ENCODE peak calls at places on chromosomes 11 and 22, in ten cellular contexts. S is CD8-positive, alpha-beta memory T cell; G is A673; M is adipocyte; H is cardiac muscle cell; W is endodermal cell; A is naive thymus-derived CD4-positive, alpha-beta T cell; R is effector memory CD4-positive, alpha-beta T cell; T is endothelial cell of umbilical vein; D is right cardiac atrium. N is an unnamed sample. For H3K4me1, the result is how much of the 10 kb centered on the place peaks cover.

GRCh38 chr11:12246169-12246568 is 131.2 kb upstream of the PARVA start:
- DNase-seq in R (no peak), W (no peak), D (peak), S (peak), G (no peak), H (no peak), M (no peak), A (no peak), T (no peak), N (peak)

GRCh38 chr11:68345776-68346728 is 33.7 kb downstream of the LRP5 start:
- DNase-seq in T (no peak), W (no peak), D (peak), R (no peak), M (no peak), A (no peak), H (no peak), G (no peak), S (no peak), N (no peak)

GRCh38 chr11:62560566-62561103 is 13.1 kb downstream of the EEF1G start:
- DNase-seq in A (peak), D (peak), H (peak), G (peak), W (peak), S (peak), T (peak), R (peak), M (peak), N (peak)

GRCh38 chr11:115626414-115626813 is 122.2 kb upstream of the CADM1 start:
- DNase-seq in G (no peak), T (no peak), M (no peak), S (no peak), R (no peak), D (no peak), A (no peak), W (no peak), H (no peak), N (no peak)

GRCh38 chr11:16794047-16794818 is 55.8 kb downstream of the C11orf58 start:
- DNase-seq in A (no peak), T (no peak), M (no peak), R (no peak), S (no peak), D (no peak), H (no peak), W (no peak), G (no peak), N (no peak)

GRCh38 chr11:104163100-104164027 is 583 bp downstream of the PDGFD start:
- DNase-seq in H (peak), R (no peak), S (no peak), T (peak), A (no peak), G (no peak), W (peak), M (peak), D (peak), N (no peak)

GRCh38 chr11:77636738-77637344 is 753 bp downstream of the CLNS1A start:
- DNase-seq in A (no peak), W (no peak), H (peak), G (no peak), T (peak), S (no peak), M (peak), R (no peak), D (no peak), N (no peak)

GRCh38 chr11:64711944-64712306 is 11.1 kb downstream of the NRXN2 start:
- DNase-seq in W (no peak), G (no peak), A (no peak), H (no peak), T (no peak), D (peak), M (no peak), R (no peak), S (no peak), N (peak)

GRCh38 chr22:44427506-44428470 is 70.2 kb downstream of the RTL6 start:
- DNase-seq in W (peak), H (no peak), S (peak), D (no peak), A (no peak), T (no peak), G (no peak), M (no peak), R (no peak), N (peak)

GRCh38 chr22:46594947-46595298 is 25.3 kb upstream of the GRAMD4 start:
- DNase-seq in A (no peak), D (no peak), S (no peak), M (no peak), T (no peak), W (no peak), H (no peak), G (no peak), R (no peak), N (peak)

GRCh38 chr11:121555172-121555571 is 102.4 kb upstream of the SORL1-AS1 start:
- DNase-seq in M (no peak), S (no peak), A (no peak), G (no peak), H (no peak), D (no peak), W (peak), R (no peak), T (no peak), N (no peak)

GRCh38 chr22:41885576-41885975 is 29.3 kb downstream of the SHISA8 start:
- DNase-seq in A (no peak), T (no peak), R (no peak), M (no peak), D (no peak), G (no peak), S (no peak), H (no peak), W (no peak), N (no peak)

GRCh38 chr11:23473782-23474181 is 613.5 kb upstream of the CCDC179 start:
- DNase-seq in D (no peak), W (no peak), T (peak), A (no peak), M (peak), R (no peak), G (no peak), H (no peak), S (no peak), N (no peak)

GRCh38 chr11:132187391-132187790 is 817.0 kb downstream of the NTM start:
- DNase-seq in G (no peak), T (no peak), D (no peak), A (no peak), R (no peak), W (no peak), M (no peak), S (no peak), H (no peak), N (no peak)

GRCh38 chr11:76803811-76804600 is 20.9 kb downstream of the TSKU start:
- DNase-seq in S (no peak), A (peak), R (no peak), T (no peak), H (no peak), M (no peak), G (no peak), D (peak), W (peak), N (peak)

GRCh38 chr22:46908641-46909107 is 146.2 kb downstream of the TBC1D22A start:
- DNase-seq in G (no peak), W (peak), R (no peak), T (no peak), S (no peak), D (no peak), A (no peak), M (no peak), H (no peak), N (peak)

GRCh38 chr11:119635776-119636175 is 93.2 kb downstream of the NECTIN1 start:
- DNase-seq in S (no peak), W (no peak), T (no peak), R (no peak), G (no peak), D (no peak), H (no peak), M (no peak), A (no peak), N (no peak)

GRCh38 chr11:63667993-63668392 is 3.2 kb downstream of the ATL3 start:
- DNase-seq in W (peak), H (no peak), G (peak), R (no peak), D (no peak), A (no peak), T (peak), M (peak), S (no peak), N (no peak)

GRCh38 chr11:90257158-90257525 is 34.3 kb upstream of the CHORDC1 start:
- DNase-seq in D (no peak), R (no peak), S (no peak), G (no peak), W (no peak), A (no peak), M (no peak), T (no peak), H (no peak), N (no peak)

GRCh38 chr22:17674152-17674551 is 35.6 kb downstream of the BCL2L13 start:
- DNase-seq in R (no peak), G (no peak), H (no peak), T (no peak), D (no peak), W (no peak), A (no peak), S (no peak), M (no peak), N (no peak)

GRCh38 chr11:7576671-7577225 is 62.9 kb downstream of the PPFIBP2 start:
- DNase-seq in G (peak), M (peak), W (no peak), R (no peak), A (no peak), S (no peak), H (peak), T (peak), D (peak), N (no peak)

GRCh38 chr11:6397156-6397555 is 6.9 kb downstream of the SMPD1 start:
- DNase-seq in G (no peak), W (no peak), T (no peak), M (no peak), H (no peak), R (no peak), A (no peak), S (no peak), D (no peak), N (no peak)

GRCh38 chr11:27282141-27282590 is 80.8 kb downstream of the CCDC34 start:
- DNase-seq in A (no peak), S (no peak), H (no peak), M (peak), G (no peak), W (no peak), R (no peak), T (peak), D (peak), N (no peak)

GRCh38 chr11:118202599-118203422 is 22.0 kb downstream of the JAML start:
- DNase-seq in G (no peak), M (no peak), T (no peak), W (no peak), S (peak), A (peak), R (peak), H (no peak), D (no peak), N (no peak)

GRCh38 chr11:132101861-132102260 is 731.4 kb downstream of the NTM start:
- DNase-seq in T (no peak), M (peak), A (no peak), S (no peak), W (peak), H (no peak), G (no peak), R (no peak), D (no peak), N (no peak)

GRCh38 chr11:45815747-45816146 is 10.8 kb downstream of the SLC35C1 start:
- DNase-seq in M (no peak), S (no peak), R (no peak), D (no peak), W (peak), G (peak), T (no peak), A (no peak), H (no peak), N (no peak)

GRCh38 chr11:128772814-128773213 is 78.9 kb downstream of the FLI1 start:
- DNase-seq in A (peak), G (peak), T (peak), D (peak), R (peak), W (no peak), H (no peak), M (no peak), S (peak), N (peak)

GRCh38 chr11:73186294-73186850 is 31.7 kb upstream of the P2RY2 start:
- DNase-seq in G (no peak), H (no peak), T (no peak), S (no peak), M (no peak), D (no peak), W (no peak), A (no peak), R (no peak), N (no peak)

GRCh38 chr22:29780781-29781676 is 13.9 kb downstream of the UQCR10 start:
- DNase-seq in T (no peak), R (no peak), S (no peak), H (no peak), D (no peak), M (peak), G (peak), W (peak), A (no peak), N (no peak)

GRCh38 chr11:17986007-17986710 is 26.7 kb downstream of the SERGEF start:
- DNase-seq in A (no peak), D (peak), M (peak), G (no peak), H (no peak), R (no peak), S (no peak), W (no peak), T (no peak), N (no peak)

GRCh38 chr11:47305734-47306483 is 36.0 kb downstream of the MADD start:
- DNase-seq in G (peak), M (peak), A (no peak), D (peak), H (no peak), R (no peak), W (no peak), T (no peak), S (no peak), N (no peak)

GRCh38 chr11:12066799-12067508 is 43.4 kb upstream of the MICAL2 start:
- DNase-seq in R (no peak), W (peak), M (peak), H (peak), S (no peak), A (no peak), D (peak), T (no peak), G (peak), N (peak)

GRCh38 chr22:37051629-37052385 is at the start of gene KCTD17:
- DNase-seq in H (peak), W (peak), T (peak), G (peak), R (peak), A (peak), S (peak), D (peak), M (peak), N (peak)

GRCh38 chr11:61567286-61568061 is 13.4 kb downstream of the SYT7 start:
- DNase-seq in H (peak), D (peak), R (peak), S (peak), G (peak), W (peak), M (peak), T (peak), A (peak), N (peak)

GRCh38 chr11:84747871-84748270 is 879.3 kb downstream of the DLG2 start:
- DNase-seq in H (no peak), R (no peak), M (no peak), T (no peak), S (no peak), G (no peak), A (peak), D (no peak), W (no peak), N (no peak)

DNA sequence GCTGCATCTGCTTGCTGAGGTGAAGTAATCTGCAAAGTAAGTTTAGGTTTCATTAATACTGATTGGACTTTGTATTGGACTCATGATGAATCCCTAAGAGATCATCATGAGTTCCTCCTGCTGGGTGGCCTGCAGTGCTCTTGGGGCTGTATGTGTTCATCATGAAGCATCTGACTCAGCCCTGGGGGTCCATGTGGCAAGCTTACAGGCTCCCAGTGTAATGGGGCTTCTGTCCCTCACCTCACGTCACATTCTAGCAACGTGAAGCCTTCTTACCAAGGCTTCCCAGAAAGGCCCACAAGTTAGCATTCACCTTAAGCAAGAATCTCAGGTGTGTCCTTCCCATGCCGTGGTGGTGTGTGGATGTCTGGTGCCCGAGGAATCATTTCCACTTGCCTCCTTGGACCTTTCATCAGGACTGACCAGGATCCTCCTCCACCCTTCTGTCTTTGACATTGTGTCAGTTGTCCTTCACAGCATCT is 23.7 kb downstream of the CRKL start:
- DNase-seq in H (no peak), S (no peak), M (no peak), D (no peak), T (no peak), G (no peak), W (no peak), R (no peak), A (no peak), N (peak)
- H3K4me1 ChIP-seq in H (under half), S (half or more), M (under half), D (under half), T (under half), G (under half), W (under half), R (under half), A (under half), N (half or more)

GRCh38 chr11:98565311-98565710 is 455.4 kb upstream of the CNTN5 start:
- DNase-seq in G (no peak), M (no peak), A (no peak), T (no peak), W (no peak), H (no peak), D (no peak), S (no peak), R (no peak), N (no peak)

GRCh38 chr11:98564881-98565280 is 455.9 kb upstream of the CNTN5 start:
- DNase-seq in S (no peak), T (no peak), A (no peak), D (no peak), M (no peak), W (no peak), G (no peak), R (no peak), H (no peak), N (no peak)

GRCh38 chr11:98568011-98568410 is 452.7 kb upstream of the CNTN5 start:
- DNase-seq in S (no peak), D (no peak), H (peak), W (no peak), R (no peak), G (no peak), M (peak), A (no peak), T (no peak), N (no peak)

GRCh38 chr11:98564233-98564632 is 456.5 kb upstream of the CNTN5 start:
- DNase-seq in T (no peak), D (no peak), R (no peak), W (no peak), G (no peak), S (no peak), A (no peak), H (no peak), M (no peak), N (no peak)

GRCh38 chr11:98566978-98567377 is 453.8 kb upstream of the CNTN5 start:
- DNase-seq in D (peak), A (no peak), T (no peak), S (no peak), W (no peak), H (no peak), M (no peak), R (no peak), G (no peak), N (no peak)
- H3K4me1 ChIP-seq in D (under half), A (under half), T (under half), S (under half), W (under half), H (under half), M (under half), R (under half), G (under half), N (under half)

DNA sequence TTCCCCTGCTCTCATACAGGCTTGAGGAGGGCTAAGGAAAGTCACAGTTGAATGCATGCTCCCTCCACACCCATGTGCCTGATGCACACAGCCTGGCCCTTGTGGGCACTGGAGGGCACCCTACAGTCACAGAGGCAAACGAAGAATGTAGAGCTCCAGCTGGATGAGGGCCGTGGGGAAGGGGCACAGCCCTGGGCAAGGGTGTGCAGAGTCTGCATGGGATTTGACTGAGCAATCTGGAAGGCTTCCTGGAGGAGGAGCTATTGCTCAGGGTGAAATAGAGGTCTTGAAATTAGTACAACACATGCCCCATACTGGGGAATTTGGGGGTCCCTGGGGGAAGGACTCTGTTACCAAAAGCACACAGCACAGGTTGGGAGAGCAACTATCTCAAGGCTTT is 64.0 kb downstream of the KCNQ1 start:
- DNase-seq in S (no peak), W (no peak), R (no peak), H (no peak), A (no peak), T (no peak), D (no peak), M (no peak), G (no peak), N (no peak)
- H3K4me1 ChIP-seq in S (under half), W (under half), R (under half), H (under half), A (under half), T (under half), D (under half), M (under half), G (under half), N (under half)

DNA sequence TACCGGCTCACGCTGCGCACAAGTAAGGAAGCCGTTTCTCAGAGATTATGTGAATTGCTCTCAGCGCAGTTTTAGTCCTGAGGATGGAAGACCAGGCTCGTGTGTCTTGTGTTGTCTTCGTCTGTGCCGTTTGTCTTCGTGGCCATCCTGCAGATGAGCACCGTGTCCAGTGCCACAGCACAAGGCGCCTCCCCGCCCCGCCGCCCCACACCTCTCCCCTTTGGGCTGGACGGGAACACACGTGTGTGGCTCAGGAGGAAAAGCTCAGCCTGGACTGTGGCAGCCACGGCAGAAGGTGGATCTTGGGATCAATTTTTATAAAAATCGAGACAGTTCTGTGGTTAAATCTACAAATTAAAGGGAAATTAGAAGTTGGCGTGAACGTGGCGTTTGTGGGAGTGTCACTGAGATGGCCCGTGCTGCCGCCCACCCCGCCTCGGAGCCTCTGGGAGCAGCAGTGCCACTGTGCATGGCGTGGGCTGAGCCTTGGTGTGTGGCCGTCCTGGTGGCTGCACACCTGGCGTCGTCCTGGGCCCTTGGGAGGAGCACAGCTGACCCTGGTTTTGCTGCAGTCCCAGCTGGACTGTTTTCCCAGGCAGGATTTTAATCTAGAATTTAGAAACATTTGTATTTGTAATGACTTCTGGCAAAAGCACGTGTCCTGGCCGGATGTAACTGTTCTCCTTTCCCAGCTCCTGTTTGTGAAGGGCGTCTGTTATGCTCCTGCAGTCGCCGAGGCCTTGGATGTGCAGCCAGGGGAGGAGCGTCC is 25.8 kb downstream of the MUC6 start:
- DNase-seq in S (no peak), A (no peak), D (no peak), H (no peak), G (no peak), W (no peak), R (no peak), M (no peak), T (no peak), N (no peak)
- H3K4me1 ChIP-seq in S (under half), A (under half), D (under half), H (under half), G (under half), W (under half), R (under half), M (under half), T (under half), N (under half)